ENCODE peak calls at places on chromosomes 5 and 9, in nine cellular contexts. One of them, this sample, is unnamed.

GRCh38 chr5:125823572-125823971 is 599.6 kb upstream of the GRAMD2B start:
- DNase-seq in mesenchymal stem cell: peak
- DNase-seq in GM23248: peak
- DNase-seq in fibroblast of lung: peak
- DNase-seq in mammary epithelial cell: peak
- DNase-seq in IMR-90: peak
- DNase-seq in MM.1S: no peak
- DNase-seq in PC-3: peak
- DNase-seq in NT2/D1: no peak
- DNase-seq in this sample: peak

GRCh38 chr5:51621156-51621555 is 237.9 kb downstream of the ISL1 start:
- DNase-seq in MM.1S: no peak
- DNase-seq in PC-3: peak
- DNase-seq in NT2/D1: peak
- DNase-seq in IMR-90: no peak
- DNase-seq in mammary epithelial cell: no peak
- DNase-seq in fibroblast of lung: no peak
- DNase-seq in mesenchymal stem cell: no peak
- DNase-seq in GM23248: no peak
- DNase-seq in this sample: no peak

GRCh38 chr9:137369911-137370630 is 52.9 kb downstream of the EXD3 start:
- DNase-seq in mammary epithelial cell: no peak
- DNase-seq in PC-3: no peak
- DNase-seq in IMR-90: no peak
- DNase-seq in GM23248: no peak
- DNase-seq in fibroblast of lung: no peak
- DNase-seq in mesenchymal stem cell: no peak
- DNase-seq in NT2/D1: no peak
- DNase-seq in MM.1S: no peak
- DNase-seq in this sample: no peak

GRCh38 chr9:90942555-90942954 is 140.9 kb downstream of the SYK start:
- DNase-seq in PC-3: no peak
- DNase-seq in NT2/D1: no peak
- DNase-seq in GM23248: no peak
- DNase-seq in MM.1S: peak
- DNase-seq in mesenchymal stem cell: no peak
- DNase-seq in mammary epithelial cell: peak
- DNase-seq in fibroblast of lung: peak
- DNase-seq in IMR-90: peak
- DNase-seq in this sample: no peak

GRCh38 chr5:91419571-91420537 is 36.7 kb upstream of the ARRDC3 start:
- DNase-seq in mammary epithelial cell: peak
- DNase-seq in NT2/D1: peak
- DNase-seq in fibroblast of lung: peak
- DNase-seq in IMR-90: peak
- DNase-seq in MM.1S: peak
- DNase-seq in GM23248: peak
- DNase-seq in mesenchymal stem cell: peak
- DNase-seq in PC-3: peak
- DNase-seq in this sample: peak

GRCh38 chr9:130672933-130673615 is 8.7 kb downstream of the PRDM12 start:
- DNase-seq in mesenchymal stem cell: no peak
- DNase-seq in NT2/D1: no peak
- DNase-seq in PC-3: no peak
- DNase-seq in MM.1S: no peak
- DNase-seq in GM23248: no peak
- DNase-seq in IMR-90: no peak
- DNase-seq in mammary epithelial cell: no peak
- DNase-seq in fibroblast of lung: no peak
- DNase-seq in this sample: no peak

GRCh38 chr5:143228597-143229293 is 174.7 kb downstream of the NR3C1 start:
- DNase-seq in IMR-90: no peak
- DNase-seq in mammary epithelial cell: no peak
- DNase-seq in MM.1S: no peak
- DNase-seq in fibroblast of lung: no peak
- DNase-seq in mesenchymal stem cell: no peak
- DNase-seq in GM23248: no peak
- DNase-seq in PC-3: no peak
- DNase-seq in NT2/D1: no peak
- DNase-seq in this sample: no peak

GRCh38 chr5:131019601-131020315 is 145.3 kb downstream of the HINT1 start:
- DNase-seq in mammary epithelial cell: no peak
- DNase-seq in PC-3: peak
- DNase-seq in MM.1S: no peak
- DNase-seq in IMR-90: no peak
- DNase-seq in fibroblast of lung: no peak
- DNase-seq in GM23248: no peak
- DNase-seq in NT2/D1: no peak
- DNase-seq in mesenchymal stem cell: no peak
- DNase-seq in this sample: no peak

GRCh38 chr5:56088967-56089829 is 94.4 kb upstream of the IL6ST start:
- DNase-seq in GM23248: peak
- DNase-seq in MM.1S: no peak
- DNase-seq in NT2/D1: no peak
- DNase-seq in mammary epithelial cell: peak
- DNase-seq in mesenchymal stem cell: peak
- DNase-seq in IMR-90: peak
- DNase-seq in fibroblast of lung: peak
- DNase-seq in PC-3: peak
- DNase-seq in this sample: peak

GRCh38 chr9:114221706-114222465 is 66.5 kb downstream of the COL27A1 start:
- DNase-seq in NT2/D1: no peak
- DNase-seq in PC-3: peak
- DNase-seq in GM23248: no peak
- DNase-seq in mesenchymal stem cell: peak
- DNase-seq in fibroblast of lung: peak
- DNase-seq in mammary epithelial cell: no peak
- DNase-seq in IMR-90: peak
- DNase-seq in MM.1S: no peak
- DNase-seq in this sample: no peak

DNA sequence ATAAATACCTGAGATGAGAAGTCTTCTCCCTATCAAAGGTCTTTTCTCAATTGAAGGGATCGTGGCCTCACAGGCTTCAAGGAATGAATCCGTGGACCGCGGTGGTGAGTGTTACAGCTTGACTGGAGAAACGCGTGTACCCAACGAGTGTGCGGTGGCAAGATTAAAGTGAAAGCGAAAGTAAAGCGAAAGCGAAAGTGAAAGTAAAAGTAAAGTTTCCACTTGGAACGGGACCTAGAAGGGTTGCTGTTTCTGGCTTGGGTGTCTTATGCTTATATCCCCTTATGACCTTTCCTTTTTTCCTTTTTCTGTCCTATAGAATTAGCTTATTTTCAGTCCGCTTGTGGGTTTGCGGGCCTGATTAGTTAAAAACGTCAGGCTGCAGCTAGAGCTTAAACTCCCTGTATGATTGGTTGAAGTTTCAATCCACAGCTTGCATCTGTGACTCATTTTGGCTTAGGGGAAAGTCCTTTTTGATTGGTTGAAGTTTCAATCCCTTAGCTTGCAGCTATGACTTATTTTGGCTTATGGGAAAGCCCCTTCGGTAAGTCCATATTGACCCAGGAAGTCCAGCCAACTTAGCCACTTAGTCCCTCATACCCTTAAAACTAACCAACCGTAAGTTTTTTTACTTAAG is 924.3 kb upstream of the CDH10 start:
- DNase-seq in MM.1S: no peak
- DNase-seq in fibroblast of lung: no peak
- DNase-seq in IMR-90: no peak
- DNase-seq in GM23248: no peak
- DNase-seq in NT2/D1: no peak
- DNase-seq in mammary epithelial cell: no peak
- DNase-seq in mesenchymal stem cell: peak
- DNase-seq in PC-3: no peak
- DNase-seq in this sample: no peak
- H3K9ac ChIP-seq in MM.1S: no peak
- H3K9ac ChIP-seq in fibroblast of lung: no peak
- H3K9ac ChIP-seq in IMR-90: no peak
- H3K9ac ChIP-seq in GM23248: no peak
- H3K9ac ChIP-seq in NT2/D1: no peak
- H3K9ac ChIP-seq in mammary epithelial cell: no peak
- H3K9ac ChIP-seq in mesenchymal stem cell: no peak
- H3K9ac ChIP-seq in PC-3: no peak
- H3K9ac ChIP-seq in this sample: no peak

DNA sequence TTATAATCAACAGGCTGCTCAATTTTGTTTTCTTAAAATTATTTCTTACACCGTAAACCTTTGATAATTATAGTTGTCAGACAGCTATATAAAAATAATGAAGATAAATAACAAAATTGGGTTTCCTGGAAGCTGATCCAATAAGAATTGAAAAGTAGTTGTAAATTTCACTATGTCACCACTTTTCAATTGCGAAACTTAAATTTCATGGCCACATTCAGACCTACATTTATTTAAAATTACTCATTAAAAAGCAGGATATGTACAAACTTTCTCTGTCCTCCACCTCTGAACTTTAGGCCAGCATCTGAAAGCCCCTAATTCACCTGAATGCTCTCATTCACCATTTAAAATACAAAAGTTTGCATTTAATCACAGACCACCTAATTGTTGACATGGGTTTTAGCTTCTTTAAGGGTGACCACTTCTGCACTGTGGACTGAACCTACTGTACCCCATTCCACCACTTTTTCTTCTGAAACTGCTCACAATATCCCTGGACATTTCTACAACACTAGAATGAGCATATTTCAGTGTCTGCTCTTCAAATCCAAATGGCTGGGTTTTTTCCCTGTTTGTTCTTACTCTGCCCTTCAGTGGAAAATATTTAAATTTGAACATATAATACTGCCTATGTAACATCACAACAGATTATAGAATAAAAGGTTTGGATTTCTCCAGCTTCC is 644 bp downstream of the SELENOP start:
- DNase-seq in NT2/D1: no peak
- DNase-seq in mammary epithelial cell: no peak
- DNase-seq in mesenchymal stem cell: peak
- DNase-seq in IMR-90: no peak
- DNase-seq in PC-3: no peak
- DNase-seq in GM23248: peak
- DNase-seq in fibroblast of lung: no peak
- DNase-seq in MM.1S: no peak
- DNase-seq in this sample: no peak
- H3K9ac ChIP-seq in NT2/D1: no peak
- H3K9ac ChIP-seq in mammary epithelial cell: no peak
- H3K9ac ChIP-seq in mesenchymal stem cell: peak
- H3K9ac ChIP-seq in IMR-90: no peak
- H3K9ac ChIP-seq in PC-3: no peak
- H3K9ac ChIP-seq in GM23248: no peak
- H3K9ac ChIP-seq in fibroblast of lung: no peak
- H3K9ac ChIP-seq in MM.1S: peak
- H3K9ac ChIP-seq in this sample: peak

DNA sequence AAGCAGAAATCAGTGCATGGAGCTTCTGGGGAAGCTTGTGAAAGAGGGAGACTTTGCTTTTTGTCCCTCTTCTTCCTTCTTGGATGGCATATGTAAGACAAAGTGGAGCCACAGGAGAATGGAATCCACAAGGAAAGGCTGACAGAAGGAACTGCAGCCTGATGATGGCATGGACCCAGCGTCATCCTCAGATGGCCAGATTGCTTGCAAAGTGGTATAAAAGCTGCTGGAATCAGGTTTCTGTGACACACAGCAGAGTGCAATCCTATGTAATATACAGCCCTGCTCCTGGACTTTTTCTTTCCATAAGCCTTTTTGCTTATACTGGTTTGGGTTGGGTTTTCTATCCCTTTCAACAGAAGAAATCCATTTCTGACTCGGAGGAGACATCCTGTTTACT is 31.5 kb upstream of the SPARC start:
- DNase-seq in IMR-90: peak
- DNase-seq in NT2/D1: no peak
- DNase-seq in fibroblast of lung: peak
- DNase-seq in MM.1S: no peak
- DNase-seq in GM23248: peak
- DNase-seq in PC-3: no peak
- DNase-seq in mesenchymal stem cell: peak
- DNase-seq in mammary epithelial cell: no peak
- DNase-seq in this sample: no peak
- H3K9ac ChIP-seq in IMR-90: peak
- H3K9ac ChIP-seq in NT2/D1: no peak
- H3K9ac ChIP-seq in fibroblast of lung: no peak
- H3K9ac ChIP-seq in MM.1S: no peak
- H3K9ac ChIP-seq in GM23248: peak
- H3K9ac ChIP-seq in PC-3: no peak
- H3K9ac ChIP-seq in mesenchymal stem cell: peak
- H3K9ac ChIP-seq in mammary epithelial cell: no peak
- H3K9ac ChIP-seq in this sample: no peak

GRCh38 chr5:72390836-72391235 is 70.7 kb downstream of the PTCD2 start:
- DNase-seq in GM23248: no peak
- DNase-seq in mammary epithelial cell: no peak
- DNase-seq in mesenchymal stem cell: no peak
- DNase-seq in MM.1S: no peak
- DNase-seq in IMR-90: no peak
- DNase-seq in PC-3: peak
- DNase-seq in NT2/D1: no peak
- DNase-seq in fibroblast of lung: no peak
- DNase-seq in this sample: no peak

GRCh38 chr5:72392326-72392733 is 72.2 kb downstream of the PTCD2 start:
- DNase-seq in fibroblast of lung: peak
- DNase-seq in mammary epithelial cell: peak
- DNase-seq in GM23248: peak
- DNase-seq in NT2/D1: no peak
- DNase-seq in mesenchymal stem cell: no peak
- DNase-seq in PC-3: peak
- DNase-seq in MM.1S: no peak
- DNase-seq in IMR-90: peak
- DNase-seq in this sample: no peak

GRCh38 chr5:72387985-72388384 is 67.8 kb downstream of the PTCD2 start:
- DNase-seq in IMR-90: peak
- DNase-seq in MM.1S: no peak
- DNase-seq in fibroblast of lung: peak
- DNase-seq in mammary epithelial cell: peak
- DNase-seq in NT2/D1: no peak
- DNase-seq in GM23248: peak
- DNase-seq in mesenchymal stem cell: peak
- DNase-seq in PC-3: peak
- DNase-seq in this sample: no peak

GRCh38 chr5:72386639-72387038 is 66.5 kb downstream of the PTCD2 start:
- DNase-seq in GM23248: no peak
- DNase-seq in fibroblast of lung: no peak
- DNase-seq in MM.1S: no peak
- DNase-seq in mesenchymal stem cell: no peak
- DNase-seq in NT2/D1: no peak
- DNase-seq in mammary epithelial cell: no peak
- DNase-seq in IMR-90: no peak
- DNase-seq in PC-3: no peak
- DNase-seq in this sample: no peak

DNA sequence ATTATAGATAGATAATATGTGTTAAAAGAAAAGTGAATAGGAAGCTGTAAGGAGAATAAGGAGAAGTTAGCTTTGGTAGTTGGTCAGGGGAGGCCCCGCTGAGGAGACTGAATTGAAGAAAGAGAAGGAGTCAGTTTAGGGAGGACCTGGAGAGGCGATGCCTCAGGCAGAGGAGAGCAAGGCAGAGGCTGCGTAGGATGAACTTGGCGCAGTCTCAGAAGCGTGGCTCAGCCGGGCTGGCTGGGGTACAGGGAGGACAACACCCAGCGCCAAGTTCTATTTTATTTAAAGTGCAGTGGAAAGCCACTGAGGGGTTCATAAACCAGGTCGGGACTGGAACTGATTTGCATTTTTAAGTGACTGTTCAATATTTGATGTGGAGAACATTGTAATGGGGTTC is 68.5 kb downstream of the PTCD2 start:
- DNase-seq in mesenchymal stem cell: no peak
- DNase-seq in mammary epithelial cell: peak
- DNase-seq in NT2/D1: no peak
- DNase-seq in fibroblast of lung: peak
- DNase-seq in MM.1S: no peak
- DNase-seq in GM23248: peak
- DNase-seq in PC-3: no peak
- DNase-seq in IMR-90: no peak
- DNase-seq in this sample: no peak
- H3K9ac ChIP-seq in mesenchymal stem cell: peak
- H3K9ac ChIP-seq in mammary epithelial cell: no peak
- H3K9ac ChIP-seq in NT2/D1: no peak
- H3K9ac ChIP-seq in fibroblast of lung: no peak
- H3K9ac ChIP-seq in MM.1S: no peak
- H3K9ac ChIP-seq in GM23248: peak
- H3K9ac ChIP-seq in PC-3: no peak
- H3K9ac ChIP-seq in IMR-90: no peak
- H3K9ac ChIP-seq in this sample: no peak

This sample was measured in HepG2.